ENCODE peak calls at places on chromosomes 3 and 15, in four cellular contexts. One of them, this sample, is unnamed.

GRCh38 chr15:100759116-100759515 is 120.5 kb upstream of the ALDH1A3 start:
- DNase-seq in RCC 7860: no peak
- DNase-seq in GM12865: no peak
- DNase-seq in aorta: no peak
- DNase-seq in this sample: peak

GRCh38 chr3:151584603-151585002 is 123.7 kb upstream of the IGSF10 start:
- DNase-seq in RCC 7860: no peak
- DNase-seq in GM12865: peak
- DNase-seq in aorta: no peak
- DNase-seq in this sample: no peak

GRCh38 chr3:195908439-195909293 is at the start of gene TNK2:
- DNase-seq in RCC 7860: no peak
- DNase-seq in GM12865: peak
- DNase-seq in aorta: peak
- DNase-seq in this sample: no peak

GRCh38 chr3:151837057-151837456 is 23.1 kb downstream of the AADAC start:
- DNase-seq in RCC 7860: peak
- DNase-seq in GM12865: no peak
- DNase-seq in aorta: no peak
- DNase-seq in this sample: no peak

GRCh38 chr3:8458235-8458634 is 43.4 kb upstream of the LMCD1 start:
- DNase-seq in RCC 7860: no peak
- DNase-seq in GM12865: no peak
- DNase-seq in aorta: no peak
- DNase-seq in this sample: no peak

GRCh38 chr15:50653156-50653743 is 33.3 kb downstream of the TRPM7 start:
- DNase-seq in RCC 7860: no peak
- DNase-seq in GM12865: no peak
- DNase-seq in aorta: no peak
- DNase-seq in this sample: no peak

GRCh38 chr3:48856469-48856868 is 8.8 kb upstream of the PRKAR2A start:
- DNase-seq in RCC 7860: no peak
- DNase-seq in GM12865: no peak
- DNase-seq in aorta: no peak
- DNase-seq in this sample: no peak

GRCh38 chr3:50003216-50003615 is 63.3 kb downstream of the RBM6 start:
- DNase-seq in RCC 7860: no peak
- DNase-seq in GM12865: no peak
- DNase-seq in aorta: no peak
- DNase-seq in this sample: no peak

GRCh38 chr15:81001180-81002003 is 669 bp downstream of the TLNRD1 start:
- DNase-seq in RCC 7860: no peak
- DNase-seq in GM12865: peak
- DNase-seq in aorta: peak
- DNase-seq in this sample: no peak

This sample was measured in mucosa of gallbladder.